ENCODE peak calls at places on chromosomes 11 and 22, in six cellular contexts. A is activated T-cell treated with anti-CD3 and anti-CD28 coated beads for 1 hour; L is posterior cingulate gyrus; U is activated CD8-positive, alpha-beta memory T cell treated with anti-CD3 and anti-CD28 coated beads, Interleukin-2, amount 50 U/mL, for 48 hours; E is activated CD4-positive, alpha-beta T cell treated with anti-CD3 and anti-CD28 coated beads, Interleukin-2, amount 10 ng/mL, durations not matched to agents 7 days and 5 days; R is GM04504. K is an unnamed sample.

GRCh38 chr11:64018310-64018709 is 17.4 kb upstream of the FLRT1 start:
- DNase-seq in A (no peak), L (no peak), U (no peak), E (no peak), R (no peak), K (no peak)

GRCh38 chr11:73576226-73576625 is 21.7 kb downstream of the FAM168A start:
- DNase-seq in A (no peak), L (no peak), U (no peak), E (no peak), R (no peak), K (no peak)

GRCh38 chr22:47201996-47202818 is 439.8 kb downstream of the TBC1D22A start:
- DNase-seq in A (no peak), L (no peak), U (peak), E (no peak), R (no peak), K (no peak)

GRCh38 chr11:81892770-81893635 is 840.7 kb downstream of the FAM181B start:
- DNase-seq in A (no peak), L (no peak), U (no peak), E (no peak), R (no peak), K (no peak)

GRCh38 chr22:44740307-44740706 is 12.1 kb upstream of the ARHGAP8 start:
- DNase-seq in A (no peak), L (no peak), U (no peak), E (no peak), R (no peak), K (no peak)

GRCh38 chr11:102552447-102553200 is 22.1 kb upstream of the MMP7 start:
- DNase-seq in A (no peak), L (no peak), U (no peak), E (no peak), R (no peak), K (no peak)

GRCh38 chr11:86176165-86176884 is 68.2 kb upstream of the EED start:
- DNase-seq in A (no peak), L (no peak), U (peak), E (peak), R (no peak), K (no peak)

GRCh38 chr11:110317516-110317932 is 21.1 kb upstream of the RDX start:
- DNase-seq in A (no peak), L (no peak), U (no peak), E (no peak), R (no peak), K (no peak)

GRCh38 chr11:34644669-34645406 is 23.9 kb downstream of the EHF start:
- DNase-seq in A (no peak), L (no peak), U (no peak), E (no peak), R (no peak), K (no peak)

GRCh38 chr22:31187627-31188026 is 24.5 kb upstream of the LIMK2 start:
- DNase-seq in A (no peak), L (no peak), U (no peak), E (no peak), R (no peak), K (no peak)

GRCh38 chr11:126102436-126102894 is 39.8 kb upstream of the CDON start:
- DNase-seq in A (no peak), L (no peak), U (no peak), E (no peak), R (no peak), K (no peak)

GRCh38 chr11:66840317-66841091 is 2.7 kb upstream of the RCE1 start:
- DNase-seq in A (no peak), L (no peak), U (no peak), E (no peak), R (no peak), K (no peak)